ENCODE peak calls at places on chromosomes 16 and 17, in four cellular contexts. U, I, T and P are unnamed samples.

GRCh38 chr17:30278032-30278431 is 13.7 kb downstream of the BLMH start:
- DNase-seq in U (no peak), I (peak), T (no peak), P (peak)

GRCh38 chr16:23302045-23302956 is at the start of gene SCNN1B:
- DNase-seq in U (peak), I (no peak), T (peak), P (no peak)

GRCh38 chr17:977163-977562 is 2.4 kb downstream of the NXN start:
- DNase-seq in U (no peak), I (peak), T (no peak), P (no peak)

GRCh38 chr16:17368951-17369350 is 101.8 kb downstream of the XYLT1 start:
- DNase-seq in U (no peak), I (no peak), T (no peak), P (no peak)

GRCh38 chr17:16273499-16273898 is 56.5 kb downstream of the PIGL start:
- DNase-seq in U (no peak), I (peak), T (no peak), P (no peak)

GRCh38 chr16:11681977-11682654 is 13.9 kb downstream of the SNN start:
- DNase-seq in U (no peak), I (no peak), T (no peak), P (no peak)

GRCh38 chr16:50273888-50274770 is 7.8 kb downstream of the ADCY7 start:
- DNase-seq in U (no peak), I (no peak), T (no peak), P (no peak)

GRCh38 chr17:31588512-31588911 is 197.0 kb downstream of the RAB11FIP4 start:
- DNase-seq in U (no peak), I (no peak), T (no peak), P (no peak)

GRCh38 chr16:22195695-22196558 is 10.2 kb upstream of the EEF2K start:
- DNase-seq in U (peak), I (peak), T (peak), P (peak)

GRCh38 chr17:43803758-43804157 is 23.5 kb downstream of the CFAP97D1 start:
- DNase-seq in U (no peak), I (peak), T (peak), P (no peak)
- H3K9ac ChIP-seq in U (no peak), I (no peak), T (no peak), P (no peak)

DNA sequence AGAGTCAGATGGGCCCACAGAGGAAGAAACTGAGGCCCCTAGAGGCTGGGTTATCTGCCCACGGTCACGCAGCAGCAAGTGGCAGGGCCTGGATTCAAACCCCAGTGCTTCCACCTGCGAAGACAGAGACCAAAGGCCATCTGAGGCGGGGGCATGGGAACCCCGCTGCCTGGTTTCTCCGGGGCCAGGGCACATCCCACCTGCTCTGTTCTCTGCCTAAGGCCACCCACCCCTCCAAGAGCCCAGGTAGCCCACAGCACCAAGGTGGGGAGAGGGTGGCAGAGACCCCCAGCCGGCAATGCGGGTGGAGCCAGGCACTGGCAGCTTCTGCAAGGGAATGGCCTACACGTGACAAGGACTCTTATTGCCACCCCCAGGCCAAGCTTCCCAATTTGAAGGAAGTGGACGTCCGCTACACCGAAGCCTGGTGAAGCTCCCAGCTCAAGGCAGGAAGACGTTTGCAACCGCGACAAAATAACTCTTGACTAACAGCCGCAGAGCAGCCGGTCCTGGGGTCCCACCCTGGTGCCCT is 69.7 kb upstream of the PLCG2 start:
- DNase-seq in U (no peak), I (no peak), T (no peak), P (no peak)
- H2BK120ac ChIP-seq in U (no peak), I (no peak), T (no peak), P (no peak)

DNA sequence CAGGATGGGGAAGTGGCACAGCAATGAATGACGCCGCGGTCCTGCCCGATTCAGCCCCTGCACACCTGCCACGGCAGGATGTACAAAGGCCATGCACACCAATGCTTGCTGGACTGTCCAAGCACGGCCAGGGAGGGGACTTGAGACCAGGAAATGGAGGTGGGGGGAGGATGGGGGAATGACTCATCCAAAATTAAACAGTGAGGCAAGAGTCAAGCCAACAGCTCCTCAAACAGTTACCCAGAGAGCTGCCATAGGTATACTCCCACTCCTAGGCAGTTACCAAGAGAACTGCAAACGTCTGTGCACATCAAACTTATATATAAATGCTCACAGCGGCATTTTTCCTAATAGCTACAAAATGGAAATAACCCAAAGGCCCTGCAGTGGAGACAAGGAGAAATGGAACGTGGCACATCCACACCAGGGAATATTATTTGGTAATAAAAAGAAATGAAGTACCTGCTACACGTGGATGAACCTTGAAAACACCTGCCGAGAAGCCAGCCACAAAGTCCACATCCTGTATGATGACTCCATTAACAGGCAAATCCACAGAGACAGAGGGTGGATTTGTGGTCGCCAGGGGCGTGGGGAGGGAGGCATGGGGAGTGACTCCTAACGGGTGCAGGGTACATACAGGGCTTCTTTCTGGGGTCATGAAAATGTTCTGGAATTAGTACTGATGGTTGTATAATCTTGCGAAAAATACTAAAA is 54.1 kb downstream of the VAC14 start:
- DNase-seq in U (no peak), I (peak), T (no peak), P (peak)
- H2AK5ac ChIP-seq in U (no peak), I (peak), T (no peak), P (peak)

GRCh38 chr16:72308396-72308795 is 136.4 kb upstream of the PMFBP1 start:
- DNase-seq in U (no peak), I (no peak), T (no peak), P (no peak)

GRCh38 chr16:72312862-72313261 is 140.9 kb upstream of the PMFBP1 start:
- DNase-seq in U (no peak), I (peak), T (no peak), P (no peak)

GRCh38 chr16:72313903-72314302 is 141.9 kb upstream of the PMFBP1 start:
- DNase-seq in U (no peak), I (no peak), T (no peak), P (peak)

GRCh38 chr16:72309001-72309400 is 137.0 kb upstream of the PMFBP1 start:
- DNase-seq in U (no peak), I (no peak), T (no peak), P (no peak)

DNA sequence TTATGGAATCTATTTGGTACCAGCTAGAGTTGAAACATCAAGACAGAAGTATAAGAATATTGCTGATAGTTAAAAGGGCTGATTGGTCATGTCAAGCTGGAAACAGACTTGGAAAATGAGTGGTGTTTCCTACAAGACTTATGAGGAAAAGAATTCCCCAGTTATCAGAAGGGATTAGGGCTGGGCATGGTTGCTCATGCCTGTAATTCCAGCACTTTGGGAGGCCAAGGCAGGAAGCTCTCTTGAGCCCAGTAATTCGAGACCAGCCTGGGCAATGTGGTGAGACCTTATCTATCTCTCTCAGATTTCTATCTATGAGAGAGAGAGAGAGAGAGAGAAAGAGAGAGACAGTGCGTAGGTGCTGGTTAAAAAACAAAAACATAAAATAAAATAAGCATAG is 139.5 kb upstream of the PMFBP1 start:
- DNase-seq in U (no peak), I (peak), T (no peak), P (peak)
- H3K9ac ChIP-seq in U (no peak), I (no peak), T (no peak), P (no peak)

GRCh38 chr17:77315551-77316190 is 174.9 kb downstream of the SEC14L1 start:
- DNase-seq in U (no peak), I (no peak), T (no peak), P (peak)
- H2BK120ac ChIP-seq in U (no peak), I (peak), T (no peak), P (peak)

DNA sequence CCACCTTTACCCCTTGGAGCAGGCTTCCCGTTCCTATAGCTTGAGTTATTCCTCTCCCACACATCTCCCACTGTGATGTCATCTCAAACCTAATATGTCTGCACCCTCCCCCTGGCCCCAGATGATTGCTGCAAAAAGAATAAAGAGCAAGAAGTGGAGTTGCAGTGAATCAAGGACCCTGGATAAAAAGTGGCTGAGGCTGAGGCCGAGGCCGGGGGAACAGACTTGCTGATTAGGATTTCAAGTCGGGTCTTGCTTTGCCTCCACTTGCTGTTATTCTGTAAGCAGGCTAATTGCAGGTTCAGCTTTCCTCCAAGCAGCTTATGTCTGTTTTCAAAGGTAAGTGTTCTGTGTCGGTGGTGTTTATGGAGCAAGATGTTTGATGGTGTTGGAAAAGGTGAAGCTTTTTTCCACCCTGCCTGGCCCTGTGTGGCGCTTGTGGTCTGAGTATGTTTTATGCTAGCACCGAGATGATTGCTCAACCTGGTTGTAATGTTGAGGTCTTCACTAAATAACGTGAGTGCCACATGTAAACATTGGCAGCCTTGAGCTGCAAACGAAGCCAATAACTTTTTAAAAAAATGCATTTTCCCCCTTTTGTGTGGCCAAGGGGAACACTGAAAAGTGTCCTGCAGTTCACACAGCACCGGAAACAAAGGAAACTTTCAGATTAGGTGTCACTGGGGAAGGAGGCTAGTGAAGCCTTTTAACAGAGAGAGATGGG is 15.4 kb downstream of the HS3ST3B1 start:
- DNase-seq in U (no peak), I (peak), T (no peak), P (peak)
- H2AK5ac ChIP-seq in U (no peak), I (no peak), T (no peak), P (no peak)

GRCh38 chr17:47850373-47850691 is 631 bp downstream of the SP6 start:
- DNase-seq in U (no peak), I (no peak), T (no peak), P (no peak)
- H3K9ac ChIP-seq in U (no peak), I (no peak), T (peak), P (peak)

GRCh38 chr17:59753522-59754467 is 46.3 kb downstream of the VMP1 start:
- DNase-seq in U (no peak), I (peak), T (no peak), P (peak)

GRCh38 chr17:59756236-59756818 is 48.9 kb downstream of the VMP1 start:
- DNase-seq in U (no peak), I (peak), T (no peak), P (peak)

GRCh38 chr17:59752922-59753321 is 45.5 kb downstream of the VMP1 start:
- DNase-seq in U (no peak), I (no peak), T (no peak), P (no peak)

GRCh38 chr17:59752446-59752845 is 45.0 kb downstream of the VMP1 start:
- DNase-seq in U (no peak), I (peak), T (no peak), P (no peak)

DNA sequence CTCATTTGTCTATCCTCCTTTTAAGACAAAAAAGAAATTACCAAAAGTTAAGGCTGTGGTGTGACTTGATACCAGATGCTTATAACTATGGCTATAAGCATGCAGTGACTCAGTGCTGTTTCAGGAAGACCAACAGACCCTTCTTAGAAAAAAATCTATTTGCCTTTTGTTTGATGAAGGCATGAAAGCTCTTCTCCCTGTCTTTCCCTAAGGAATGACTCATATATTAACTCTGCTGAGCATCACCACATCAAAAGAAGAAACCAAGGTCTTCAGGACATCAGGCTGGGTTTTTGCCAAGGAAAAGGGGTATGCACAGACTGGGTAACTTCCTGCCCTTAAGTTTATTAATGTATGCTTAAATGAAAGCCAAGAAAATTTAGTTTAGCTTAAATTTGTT is 47.1 kb downstream of the VMP1 start:
- DNase-seq in U (no peak), I (peak), T (no peak), P (peak)
- H2BK120ac ChIP-seq in U (no peak), I (peak), T (no peak), P (no peak)

DNA sequence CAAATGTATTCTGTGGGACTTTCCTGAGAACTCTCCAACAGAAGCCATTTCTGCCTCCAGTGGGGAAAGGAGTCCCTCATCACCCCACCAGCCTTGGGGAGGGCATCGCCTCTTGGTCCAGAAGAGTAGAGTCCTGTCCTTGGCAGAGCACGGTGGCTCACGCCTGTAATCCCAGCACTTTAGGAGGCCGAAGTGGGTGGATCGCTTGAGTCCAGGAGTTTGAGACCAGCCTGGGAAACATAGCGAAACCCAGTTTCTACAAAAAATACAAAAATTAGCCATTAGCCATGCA is 41.0 kb downstream of the LYRM1 start:
- DNase-seq in U (no peak), I (no peak), T (no peak), P (no peak)
- H2AK5ac ChIP-seq in U (no peak), I (no peak), T (no peak), P (no peak)

GRCh38 chr16:87982491-87983415 is 31.5 kb downstream of the BANP start:
- DNase-seq in U (no peak), I (no peak), T (no peak), P (no peak)
- H3K9ac ChIP-seq in U (no peak), I (peak), T (no peak), P (peak)